ENCODE peak calls at places on chromosome 15, in ten cellular contexts. I, F, M, Z, J, W, H, L, Y and E are unnamed samples.

GRCh38 chr15:31098953-31099740 is 2.4 kb downstream of the TRPM1 start:
- DNase-seq in I (no peak), F (no peak), M (no peak), Z (no peak), J (no peak), W (no peak), H (no peak), L (no peak), Y (no peak), E (no peak)

GRCh38 chr15:71471347-71471746 is 339.0 kb upstream of the NR2E3 start:
- DNase-seq in I (no peak), F (no peak), M (no peak), Z (no peak), J (no peak), W (peak), H (no peak), L (peak), Y (no peak), E (no peak)

GRCh38 chr15:95772982-95773381 is 557.5 kb upstream of the NR2F2 start:
- DNase-seq in I (no peak), F (no peak), M (no peak), Z (no peak), J (no peak), W (no peak), H (no peak), L (no peak), Y (no peak), E (no peak)

GRCh38 chr15:95663156-95663831 is 667.2 kb upstream of the NR2F2 start:
- DNase-seq in I (no peak), F (no peak), M (no peak), Z (no peak), J (no peak), W (no peak), H (no peak), L (peak), Y (no peak), E (no peak)

GRCh38 chr15:26082069-26082832 is 219.1 kb upstream of the ATP10A start:
- DNase-seq in I (peak), F (peak), M (peak), Z (peak), J (peak), W (peak), H (peak), L (peak), Y (peak), E (peak)

GRCh38 chr15:63560741-63561448 is 36.3 kb upstream of the FBXL22 start:
- DNase-seq in I (no peak), F (no peak), M (no peak), Z (no peak), J (no peak), W (no peak), H (no peak), L (peak), Y (no peak), E (no peak)

GRCh38 chr15:80162059-80162554 is 9.3 kb downstream of the FAH start:
- DNase-seq in I (no peak), F (no peak), M (no peak), Z (no peak), J (no peak), W (no peak), H (no peak), L (peak), Y (no peak), E (no peak)

GRCh38 chr15:52649686-52650085 is 29.5 kb downstream of the ATOSA start:
- DNase-seq in I (no peak), F (no peak), M (no peak), Z (no peak), J (no peak), W (no peak), H (no peak), L (no peak), Y (no peak), E (no peak)

GRCh38 chr15:77251662-77252061 is 168.2 kb downstream of the PEAK1 start:
- DNase-seq in I (no peak), F (peak), M (no peak), Z (no peak), J (no peak), W (no peak), H (no peak), L (peak), Y (no peak), E (no peak)

GRCh38 chr15:94064676-94065313 is 166.6 kb upstream of the MCTP2 start:
- DNase-seq in I (no peak), F (no peak), M (no peak), Z (no peak), J (no peak), W (no peak), H (no peak), L (no peak), Y (no peak), E (no peak)

GRCh38 chr15:45429974-45430792 is 51.8 kb upstream of the GATM start:
- DNase-seq in I (peak), F (peak), M (peak), Z (peak), J (peak), W (peak), H (peak), L (peak), Y (peak), E (no peak)

GRCh38 chr15:65421360-65422215 is 1.2 kb downstream of the IGDCC4 start:
- DNase-seq in I (peak), F (peak), M (no peak), Z (no peak), J (peak), W (peak), H (no peak), L (peak), Y (no peak), E (peak)

GRCh38 chr15:44763848-44764247 is 27.5 kb downstream of the TRIM69 start:
- DNase-seq in I (no peak), F (no peak), M (no peak), Z (no peak), J (no peak), W (no peak), H (no peak), L (no peak), Y (no peak), E (no peak)

GRCh38 chr15:92677998-92678397 is 22.4 kb upstream of the FAM174B start:
- DNase-seq in I (no peak), F (no peak), M (no peak), Z (no peak), J (no peak), W (peak), H (no peak), L (no peak), Y (no peak), E (no peak)

GRCh38 chr15:99677540-99678134 is 55.6 kb downstream of the LYSMD4 start:
- DNase-seq in I (no peak), F (no peak), M (no peak), Z (no peak), J (no peak), W (no peak), H (no peak), L (no peak), Y (no peak), E (no peak)

GRCh38 chr15:48178612-48178931 is 477 bp upstream of the MYEF2 start:
- DNase-seq in I (no peak), F (no peak), M (no peak), Z (no peak), J (no peak), W (no peak), H (no peak), L (no peak), Y (no peak), E (no peak)

GRCh38 chr15:45645026-45645980 is 10.5 kb downstream of the SQOR start:
- DNase-seq in I (no peak), F (no peak), M (no peak), Z (no peak), J (no peak), W (peak), H (no peak), L (peak), Y (no peak), E (no peak)

GRCh38 chr15:90219421-90220141 is 14.2 kb downstream of the CIB1 start:
- DNase-seq in I (peak), F (peak), M (no peak), Z (peak), J (peak), W (peak), H (no peak), L (no peak), Y (peak), E (peak)

GRCh38 chr15:71777216-71777943 is 33.0 kb upstream of the NR2E3 start:
- DNase-seq in I (no peak), F (no peak), M (no peak), Z (no peak), J (no peak), W (no peak), H (no peak), L (no peak), Y (no peak), E (no peak)

GRCh38 chr15:70324001-70324974 is 226.6 kb upstream of the TLE3 start:
- DNase-seq in I (no peak), F (no peak), M (no peak), Z (no peak), J (no peak), W (peak), H (no peak), L (peak), Y (no peak), E (peak)

GRCh38 chr15:25543156-25543555 is 104.3 kb upstream of the UBE3A start:
- DNase-seq in I (peak), F (no peak), M (no peak), Z (no peak), J (no peak), W (peak), H (no peak), L (peak), Y (no peak), E (peak)

GRCh38 chr15:74802290-74802689 is 10.3 kb upstream of the LMAN1L start:
- DNase-seq in I (no peak), F (no peak), M (no peak), Z (no peak), J (no peak), W (no peak), H (no peak), L (no peak), Y (no peak), E (no peak)
- H3K27ac ChIP-seq in I (no peak), F (no peak), M (no peak), Z (no peak), J (no peak), W (no peak), H (no peak), L (no peak), Y (no peak), E (no peak)

GRCh38 chr15:57555270-57555669 is 36.4 kb upstream of the MYZAP start:
- DNase-seq in I (no peak), F (no peak), M (no peak), Z (no peak), J (no peak), W (no peak), H (no peak), L (peak), Y (no peak), E (peak)

GRCh38 chr15:57552678-57553334 is 38.9 kb upstream of the MYZAP start:
- DNase-seq in I (no peak), F (no peak), M (no peak), Z (no peak), J (no peak), W (no peak), H (no peak), L (no peak), Y (no peak), E (no peak)

GRCh38 chr15:57554821-57555185 is 36.9 kb upstream of the MYZAP start:
- DNase-seq in I (no peak), F (no peak), M (no peak), Z (no peak), J (no peak), W (no peak), H (no peak), L (no peak), Y (no peak), E (no peak)

GRCh38 chr15:57553526-57553925 is 38.2 kb upstream of the MYZAP start:
- DNase-seq in I (no peak), F (peak), M (no peak), Z (no peak), J (no peak), W (no peak), H (no peak), L (no peak), Y (no peak), E (no peak)

GRCh38 chr15:57554063-57554820 is 37.5 kb upstream of the MYZAP start:
- DNase-seq in I (no peak), F (no peak), M (no peak), Z (no peak), J (no peak), W (peak), H (no peak), L (no peak), Y (no peak), E (peak)
- H3K27ac ChIP-seq in I (peak), F (no peak), M (peak), Z (no peak), J (no peak), W (peak), H (peak), L (no peak), Y (no peak), E (peak)

DNA sequence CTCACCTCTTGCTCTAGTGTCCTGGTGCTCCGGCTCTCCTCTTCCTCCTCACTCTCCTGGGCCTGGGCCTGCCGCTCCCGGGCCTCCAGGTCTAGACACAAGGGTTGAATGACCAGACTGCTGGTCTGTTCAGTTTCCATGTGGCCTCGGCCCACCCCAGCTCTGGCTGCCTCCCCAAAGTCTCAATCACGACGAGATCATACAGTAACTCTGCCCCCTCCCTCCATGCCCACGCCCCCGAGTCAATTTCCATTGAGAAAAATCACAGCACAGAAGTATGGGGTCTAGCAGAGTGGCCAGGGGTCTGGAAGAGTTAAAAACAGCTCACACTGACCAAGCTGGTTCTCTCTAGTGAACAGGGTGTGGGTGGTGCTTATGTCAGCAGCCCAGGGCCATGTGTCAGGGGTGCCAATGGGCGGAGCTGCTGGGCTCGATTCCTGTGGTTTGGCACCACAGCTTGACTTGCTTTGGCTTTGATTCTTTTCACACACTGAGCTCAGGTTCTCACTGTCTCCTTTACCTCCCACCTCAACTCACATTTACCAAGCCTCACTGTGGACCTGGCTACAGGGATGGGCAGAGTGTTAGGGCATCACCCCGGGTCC is 6.9 kb downstream of the C15orf62 start:
- DNase-seq in I (peak), F (no peak), M (peak), Z (no peak), J (peak), W (no peak), H (no peak), L (peak), Y (peak), E (no peak)
- H3K27ac ChIP-seq in I (no peak), F (no peak), M (no peak), Z (no peak), J (no peak), W (no peak), H (no peak), L (no peak), Y (no peak), E (no peak)

GRCh38 chr15:32722126-32722525 is 4.3 kb downstream of the GREM1 start:
- DNase-seq in I (no peak), F (no peak), M (no peak), Z (no peak), J (no peak), W (no peak), H (no peak), L (peak), Y (no peak), E (no peak)
- H3K27ac ChIP-seq in I (no peak), F (no peak), M (no peak), Z (no peak), J (no peak), W (no peak), H (no peak), L (peak), Y (no peak), E (no peak)

GRCh38 chr15:84740691-84741090 is 7.7 kb upstream of the ZNF592 start:
- DNase-seq in I (no peak), F (no peak), M (no peak), Z (no peak), J (no peak), W (no peak), H (no peak), L (no peak), Y (no peak), E (no peak)

GRCh38 chr15:84731774-84732173 is 15.8 kb upstream of the SEC11A start:
- DNase-seq in I (no peak), F (no peak), M (no peak), Z (no peak), J (no peak), W (no peak), H (no peak), L (peak), Y (no peak), E (peak)

GRCh38 chr15:84737005-84737404 is 11.4 kb upstream of the ZNF592 start:
- DNase-seq in I (no peak), F (no peak), M (no peak), Z (no peak), J (no peak), W (no peak), H (no peak), L (no peak), Y (no peak), E (no peak)

GRCh38 chr15:84734794-84735479 is 13.5 kb upstream of the ZNF592 start:
- DNase-seq in I (peak), F (peak), M (peak), Z (peak), J (no peak), W (peak), H (no peak), L (peak), Y (peak), E (peak)

DNA sequence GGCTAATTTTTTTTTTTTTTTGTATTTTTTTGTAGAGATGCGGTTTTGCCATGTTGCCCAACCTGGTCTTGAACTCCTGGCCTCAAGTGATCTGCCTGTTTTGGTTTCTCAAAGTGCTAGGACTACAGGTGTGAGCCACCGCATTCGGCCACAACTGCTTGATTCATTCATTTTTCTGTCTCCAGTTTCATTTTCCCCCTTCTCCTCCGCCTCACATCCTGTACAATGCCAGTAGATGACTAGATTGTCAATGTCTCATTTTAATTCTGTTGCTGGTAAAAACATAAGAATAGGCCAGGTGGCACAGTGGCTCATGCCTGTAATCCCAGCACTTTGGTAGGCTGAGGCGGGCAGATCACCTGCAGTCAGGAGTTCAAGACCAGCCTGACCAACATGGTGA is 12.0 kb upstream of the ZNF592 start:
- DNase-seq in I (no peak), F (no peak), M (no peak), Z (peak), J (no peak), W (no peak), H (no peak), L (no peak), Y (peak), E (no peak)
- H3K27ac ChIP-seq in I (no peak), F (no peak), M (no peak), Z (peak), J (no peak), W (peak), H (no peak), L (no peak), Y (no peak), E (no peak)

DNA sequence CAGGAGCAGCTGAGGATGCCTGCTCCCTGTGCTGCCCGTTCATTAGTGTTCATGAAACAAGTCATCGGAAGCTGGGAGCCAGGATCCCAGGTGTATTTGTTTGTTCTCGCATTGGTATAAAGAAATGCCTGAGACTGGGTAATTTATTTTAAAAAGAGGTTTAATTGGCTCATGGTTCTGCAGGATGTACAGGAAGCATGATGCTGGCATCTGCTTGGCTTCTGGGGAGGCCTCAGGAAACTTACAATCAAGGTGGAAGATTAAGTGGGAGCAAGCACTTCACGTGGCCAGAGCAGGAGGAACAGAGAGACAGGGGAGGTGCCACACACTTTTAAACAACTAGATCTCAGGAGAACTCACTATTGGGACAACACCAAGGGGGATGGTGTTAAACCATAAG is 5.5 kb upstream of the HYKK start:
- DNase-seq in I (no peak), F (no peak), M (no peak), Z (no peak), J (no peak), W (no peak), H (no peak), L (no peak), Y (no peak), E (no peak)
- H3K27ac ChIP-seq in I (no peak), F (no peak), M (no peak), Z (no peak), J (no peak), W (no peak), H (no peak), L (no peak), Y (no peak), E (no peak)

DNA sequence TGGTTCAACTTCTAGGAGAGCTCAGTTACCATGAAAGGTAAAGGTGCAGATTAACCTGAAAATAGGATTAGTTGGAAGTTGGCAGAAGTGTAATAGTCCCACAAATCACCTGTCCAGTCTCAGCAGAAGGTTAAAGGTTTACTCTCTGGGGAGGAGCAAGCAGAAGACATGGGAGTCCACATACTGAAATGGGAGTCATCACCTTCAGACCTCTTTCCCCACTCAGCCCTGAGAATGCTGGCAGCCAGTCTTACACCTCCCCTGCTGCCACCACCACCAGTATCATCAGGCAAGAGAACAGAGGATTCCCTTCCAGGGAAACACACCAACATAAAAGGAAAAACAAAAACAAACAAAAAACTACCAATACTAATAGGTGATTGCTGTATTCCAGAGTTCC is 13.8 kb upstream of the PLA2G4D start:
- DNase-seq in I (no peak), F (no peak), M (no peak), Z (no peak), J (no peak), W (no peak), H (no peak), L (no peak), Y (no peak), E (no peak)
- H3K27ac ChIP-seq in I (no peak), F (no peak), M (no peak), Z (no peak), J (no peak), W (no peak), H (no peak), L (no peak), Y (no peak), E (no peak)

GRCh38 chr15:68599153-68599545 is 20.4 kb downstream of the CORO2B start:
- DNase-seq in I (no peak), F (no peak), M (no peak), Z (no peak), J (no peak), W (no peak), H (no peak), L (no peak), Y (no peak), E (no peak)
- H3K27ac ChIP-seq in I (peak), F (no peak), M (no peak), Z (no peak), J (no peak), W (peak), H (no peak), L (no peak), Y (no peak), E (no peak)